ENCODE peak calls at places on chromosomes 6 and 20, in six cellular contexts. One of them, this sample, is unnamed.

GRCh38 chr6:144415835-144416237 is 130.7 kb downstream of the UTRN start:
- DNase-seq in HepG2: no peak
- DNase-seq in endothelial cell of umbilical vein: peak; percentile 90
- DNase-seq in K562: no peak
- DNase-seq in H1: no peak
- DNase-seq in WTC11: no peak
- DNase-seq in this sample: no peak

GRCh38 chr6:66848244-66848953 is 1141.4 kb upstream of the EYS start:
- DNase-seq in WTC11: no peak
- DNase-seq in HepG2: no peak
- DNase-seq in K562: no peak
- DNase-seq in H1: no peak
- DNase-seq in endothelial cell of umbilical vein: no peak
- DNase-seq in this sample: no peak

GRCh38 chr6:169119669-169120068 is 134.0 kb downstream of the THBS2 start:
- DNase-seq in WTC11: no peak
- DNase-seq in H1: no peak
- DNase-seq in K562: no peak
- DNase-seq in HepG2: no peak
- DNase-seq in endothelial cell of umbilical vein: no peak
- DNase-seq in this sample: no peak

GRCh38 chr20:45867811-45868176 is 10.4 kb downstream of the ZSWIM3 start:
- DNase-seq in H1: no peak
- DNase-seq in K562: no peak
- DNase-seq in HepG2: no peak
- DNase-seq in WTC11: no peak
- DNase-seq in endothelial cell of umbilical vein: peak; percentile 17
- DNase-seq in this sample: no peak

GRCh38 chr6:34538581-34538980 is 17.5 kb downstream of the SPDEF start:
- DNase-seq in H1: no peak
- DNase-seq in HepG2: no peak
- DNase-seq in K562: no peak
- DNase-seq in endothelial cell of umbilical vein: no peak
- DNase-seq in WTC11: no peak
- DNase-seq in this sample: no peak

GRCh38 chr6:89745728-89746127 is 73.9 kb downstream of the MDN1 start:
- DNase-seq in HepG2: no peak
- DNase-seq in H1: no peak
- DNase-seq in endothelial cell of umbilical vein: no peak
- DNase-seq in WTC11: no peak
- DNase-seq in K562: no peak
- DNase-seq in this sample: no peak

GRCh38 chr20:62209850-62210495 is 10.1 kb downstream of the HRH3 start:
- DNase-seq in H1: no peak
- DNase-seq in K562: no peak
- DNase-seq in endothelial cell of umbilical vein: no peak
- DNase-seq in HepG2: no peak
- DNase-seq in WTC11: no peak
- DNase-seq in this sample: no peak

GRCh38 chr6:151091571-151091970 is 148.2 kb upstream of the AKAP12 start:
- DNase-seq in HepG2: no peak
- DNase-seq in endothelial cell of umbilical vein: no peak
- DNase-seq in K562: no peak
- DNase-seq in WTC11: no peak
- DNase-seq in H1: no peak
- DNase-seq in this sample: no peak

GRCh38 chr20:13105864-13106457 is 97.2 kb downstream of the SPTLC3 start:
- DNase-seq in WTC11: no peak
- DNase-seq in K562: peak; percentile 3
- DNase-seq in endothelial cell of umbilical vein: peak; percentile 34
- DNase-seq in HepG2: peak; percentile 62
- DNase-seq in H1: no peak
- DNase-seq in this sample: peak; percentile 43

GRCh38 chr20:44901972-44902371 is 7.9 kb upstream of the PABPC1L start:
- DNase-seq in H1: no peak
- DNase-seq in endothelial cell of umbilical vein: no peak
- DNase-seq in WTC11: no peak
- DNase-seq in K562: no peak
- DNase-seq in HepG2: no peak
- DNase-seq in this sample: no peak

GRCh38 chr6:33313709-33314514 is at the start of gene TAPBP:
- DNase-seq in H1: no peak
- DNase-seq in WTC11: peak; percentile 54
- DNase-seq in endothelial cell of umbilical vein: peak; percentile 84
- DNase-seq in K562: peak; percentile 61
- DNase-seq in HepG2: peak; percentile 55
- DNase-seq in this sample: peak; percentile 32

GRCh38 chr6:63272397-63272796 is 47.4 kb downstream of the LGSN start:
- DNase-seq in H1: no peak
- DNase-seq in HepG2: peak; percentile 51
- DNase-seq in endothelial cell of umbilical vein: peak; percentile 2
- DNase-seq in K562: no peak
- DNase-seq in WTC11: no peak
- DNase-seq in this sample: no peak

GRCh38 chr6:44266347-44266746 is 996 bp upstream of the NFKBIE start:
- DNase-seq in HepG2: no peak
- DNase-seq in WTC11: no peak
- DNase-seq in endothelial cell of umbilical vein: no peak
- DNase-seq in K562: no peak
- DNase-seq in H1: no peak
- DNase-seq in this sample: no peak

GRCh38 chr6:35681298-35681697 is 7.4 kb downstream of the FKBP5 start:
- DNase-seq in WTC11: no peak
- DNase-seq in H1: no peak
- DNase-seq in endothelial cell of umbilical vein: no peak
- DNase-seq in K562: no peak
- DNase-seq in HepG2: no peak
- DNase-seq in this sample: no peak

GRCh38 chr6:138468320-138469015 is 30.8 kb downstream of the NHSL1 start:
- DNase-seq in K562: no peak
- DNase-seq in HepG2: peak; percentile 89
- DNase-seq in H1: no peak
- DNase-seq in WTC11: no peak
- DNase-seq in endothelial cell of umbilical vein: no peak
- DNase-seq in this sample: peak; percentile 86

GRCh38 chr6:7630792-7631191 is 40.8 kb downstream of the SNRNP48 start:
- DNase-seq in WTC11: no peak
- DNase-seq in endothelial cell of umbilical vein: no peak
- DNase-seq in K562: peak; percentile 23
- DNase-seq in HepG2: no peak
- DNase-seq in H1: no peak
- DNase-seq in this sample: no peak

GRCh38 chr6:68710496-68710895 is 75.4 kb downstream of the ADGRB3 start:
- DNase-seq in WTC11: no peak
- DNase-seq in H1: no peak
- DNase-seq in HepG2: no peak
- DNase-seq in endothelial cell of umbilical vein: no peak
- DNase-seq in K562: no peak
- DNase-seq in this sample: no peak

GRCh38 chr6:56255370-56255769 is 8.0 kb upstream of the COL21A1 start:
- DNase-seq in K562: no peak
- DNase-seq in H1: no peak
- DNase-seq in HepG2: no peak
- DNase-seq in WTC11: no peak
- DNase-seq in endothelial cell of umbilical vein: no peak
- DNase-seq in this sample: no peak

GRCh38 chr20:57867807-57868206 is 158.0 kb upstream of the PMEPA1 start:
- DNase-seq in endothelial cell of umbilical vein: no peak
- DNase-seq in WTC11: no peak
- DNase-seq in H1: no peak
- DNase-seq in K562: no peak
- DNase-seq in HepG2: no peak
- DNase-seq in this sample: no peak

GRCh38 chr20:43583982-43584432 is 6.7 kb upstream of the IFT52 start:
- DNase-seq in WTC11: no peak
- DNase-seq in H1: no peak
- DNase-seq in K562: peak; percentile 73
- DNase-seq in endothelial cell of umbilical vein: no peak
- DNase-seq in HepG2: peak; percentile 95
- DNase-seq in this sample: no peak

DNA sequence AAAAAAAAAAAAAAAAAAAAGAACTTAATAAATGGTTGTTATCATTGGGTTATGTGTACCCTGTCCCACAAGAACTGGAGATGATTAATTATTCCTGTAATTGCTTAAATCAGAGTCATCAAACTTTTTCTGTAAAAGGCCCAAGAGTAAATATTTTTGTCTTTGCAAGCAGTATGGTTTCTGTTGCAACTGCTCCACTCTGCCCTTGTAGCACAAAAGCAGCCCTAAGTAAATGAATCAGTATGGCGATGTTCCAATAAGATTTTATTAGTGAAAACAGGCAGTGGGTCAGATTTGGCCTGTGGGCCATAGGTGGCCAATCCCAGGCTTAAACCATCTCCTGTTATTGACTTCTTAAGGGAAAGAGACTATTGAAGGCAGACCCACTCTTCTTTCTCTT is 252.7 kb downstream of the TSHZ2 start:
- DNase-seq in H1: no peak
- DNase-seq in endothelial cell of umbilical vein: no peak
- DNase-seq in WTC11: no peak
- DNase-seq in K562: no peak
- DNase-seq in HepG2: no peak
- DNase-seq in this sample: no peak
- TF ChIP-seq JUN in H1: no peak
- TF ChIP-seq JUN in endothelial cell of umbilical vein: no peak
- TF ChIP-seq JUN in WTC11: no peak
- TF ChIP-seq JUN in K562: no peak
- TF ChIP-seq JUN in HepG2: no peak
- TF ChIP-seq JUN in this sample: no peak

GRCh38 chr20:38609828-38610227 is 8.2 kb downstream of the ARHGAP40 start:
- DNase-seq in H1: no peak
- DNase-seq in WTC11: no peak
- DNase-seq in K562: no peak
- DNase-seq in endothelial cell of umbilical vein: no peak
- DNase-seq in HepG2: no peak
- DNase-seq in this sample: no peak
- TF ChIP-seq JUN in H1: no peak
- TF ChIP-seq JUN in WTC11: no peak
- TF ChIP-seq JUN in K562: no peak
- TF ChIP-seq JUN in endothelial cell of umbilical vein: no peak
- TF ChIP-seq JUN in HepG2: no peak
- TF ChIP-seq JUN in this sample: no peak

DNA sequence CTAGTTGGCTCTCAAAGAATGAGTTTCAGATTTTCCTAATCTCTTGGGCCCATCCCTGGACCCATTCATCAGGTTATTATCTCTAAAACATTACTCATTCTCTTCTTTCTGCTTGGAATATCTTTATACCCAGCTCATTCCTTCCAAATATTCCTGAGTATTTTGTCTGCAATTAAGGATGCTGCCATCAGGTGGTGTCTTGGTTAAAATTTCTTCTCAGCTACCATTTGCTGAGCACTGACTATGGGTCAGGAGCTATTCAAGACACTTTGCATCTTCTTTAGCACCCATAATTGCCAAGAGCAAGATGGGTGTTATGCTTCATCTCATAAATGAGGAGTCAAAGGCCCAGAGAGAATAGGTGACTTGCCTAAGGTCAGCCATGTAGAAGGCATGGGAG is 8.4 kb downstream of the SUN5 start:
- DNase-seq in WTC11: no peak
- DNase-seq in HepG2: no peak
- DNase-seq in H1: no peak
- DNase-seq in K562: no peak
- DNase-seq in endothelial cell of umbilical vein: no peak
- DNase-seq in this sample: no peak
- TF ChIP-seq JUN in WTC11: no peak
- TF ChIP-seq JUN in HepG2: no peak
- TF ChIP-seq JUN in H1: no peak
- TF ChIP-seq JUN in K562: no peak
- TF ChIP-seq JUN in endothelial cell of umbilical vein: no peak
- TF ChIP-seq JUN in this sample: no peak

DNA sequence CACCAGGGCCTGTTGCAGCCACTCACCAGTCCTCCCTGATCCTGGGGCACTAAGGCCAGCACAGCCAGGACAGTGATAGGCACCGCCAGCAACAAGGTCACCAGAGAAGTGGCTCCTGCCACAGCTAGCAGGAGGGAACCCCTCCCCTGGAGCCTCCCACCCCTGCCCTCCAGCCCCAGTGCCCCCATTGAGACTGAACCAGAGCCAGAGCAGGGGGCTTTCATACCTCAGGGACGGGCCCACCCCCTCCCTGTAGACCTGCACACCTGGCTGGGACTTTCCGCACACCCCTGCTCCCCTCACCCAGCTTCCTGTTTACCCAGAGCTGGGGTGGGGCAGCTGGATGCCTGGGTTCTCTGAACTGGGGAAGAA is at the start of gene LTB:
- DNase-seq in K562: no peak
- DNase-seq in WTC11: no peak
- DNase-seq in endothelial cell of umbilical vein: no peak
- DNase-seq in HepG2: no peak
- DNase-seq in H1: no peak
- DNase-seq in this sample: no peak
- TF ChIP-seq JUN in K562: no peak
- TF ChIP-seq JUN in WTC11: no peak
- TF ChIP-seq JUN in endothelial cell of umbilical vein: no peak
- TF ChIP-seq JUN in HepG2: no peak
- TF ChIP-seq JUN in H1: no peak
- TF ChIP-seq JUN in this sample: no peak

GRCh38 chr6:69988458-69989126 is 122.2 kb downstream of the COL19A1 start:
- DNase-seq in K562: no peak
- DNase-seq in H1: no peak
- DNase-seq in WTC11: no peak
- DNase-seq in endothelial cell of umbilical vein: no peak
- DNase-seq in HepG2: no peak
- DNase-seq in this sample: no peak

GRCh38 chr6:69984506-69984905 is 118.2 kb downstream of the COL19A1 start:
- DNase-seq in WTC11: no peak
- DNase-seq in K562: no peak
- DNase-seq in HepG2: no peak
- DNase-seq in endothelial cell of umbilical vein: no peak
- DNase-seq in H1: no peak
- DNase-seq in this sample: no peak

GRCh38 chr6:69985180-69985579 is 118.8 kb downstream of the COL19A1 start:
- DNase-seq in K562: no peak
- DNase-seq in HepG2: no peak
- DNase-seq in endothelial cell of umbilical vein: no peak
- DNase-seq in WTC11: no peak
- DNase-seq in H1: no peak
- DNase-seq in this sample: no peak

DNA sequence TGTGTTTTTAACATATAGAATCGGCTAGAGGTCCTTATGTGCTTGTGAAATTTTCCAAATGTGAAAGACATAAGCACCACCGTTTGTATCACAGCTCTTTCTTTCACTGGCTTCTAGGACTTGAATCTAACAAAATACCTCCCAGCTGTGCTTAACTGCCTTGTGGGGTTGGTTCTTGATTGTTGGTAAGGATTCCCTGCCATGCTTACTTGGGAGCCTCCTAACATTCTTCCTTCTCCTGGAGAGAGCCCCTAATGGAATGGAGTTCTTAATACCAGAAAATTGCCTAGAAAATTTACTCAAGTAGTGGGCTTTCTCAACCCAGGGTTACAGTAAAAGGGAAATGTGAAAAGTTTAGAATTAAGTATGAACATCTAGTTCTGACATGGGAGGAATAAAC is 121.2 kb downstream of the COL19A1 start:
- DNase-seq in K562: no peak
- DNase-seq in WTC11: no peak
- DNase-seq in HepG2: no peak
- DNase-seq in endothelial cell of umbilical vein: no peak
- DNase-seq in H1: no peak
- DNase-seq in this sample: no peak
- TF ChIP-seq JUN in K562: no peak
- TF ChIP-seq JUN in WTC11: no peak
- TF ChIP-seq JUN in HepG2: no peak
- TF ChIP-seq JUN in endothelial cell of umbilical vein: no peak
- TF ChIP-seq JUN in H1: no peak
- TF ChIP-seq JUN in this sample: no peak

GRCh38 chr6:4817551-4817950 is 41.3 kb downstream of the CDYL start:
- DNase-seq in H1: no peak
- DNase-seq in HepG2: no peak
- DNase-seq in K562: no peak
- DNase-seq in WTC11: no peak
- DNase-seq in endothelial cell of umbilical vein: no peak
- DNase-seq in this sample: no peak
- TF ChIP-seq JUN in H1: no peak
- TF ChIP-seq JUN in HepG2: no peak
- TF ChIP-seq JUN in K562: no peak
- TF ChIP-seq JUN in WTC11: no peak
- TF ChIP-seq JUN in endothelial cell of umbilical vein: no peak
- TF ChIP-seq JUN in this sample: no peak

This sample was measured in A549.